ENCODE peak calls at places on chromosomes 7 and 10, in ten cellular contexts. One of them, this sample, is unnamed.

GRCh38 chr10:33537066-33537465 is 202.6 kb upstream of the NRP1 start:
- DNase-seq in HCT116: no peak
- DNase-seq in cardiac muscle cell: no peak
- DNase-seq in colonic mucosa: no peak
- DNase-seq in lung: no peak
- DNase-seq in trophoblast cell: no peak
- DNase-seq in left ventricle myocardium inferior: no peak
- DNase-seq in psoas muscle: no peak
- DNase-seq in spleen: no peak
- DNase-seq in neuronal stem cell: no peak
- DNase-seq in this sample: no peak

GRCh38 chr10:35639651-35640311 is 2.3 kb downstream of the FZD8 start:
- DNase-seq in HCT116: no peak
- DNase-seq in cardiac muscle cell: peak; percentile 36
- DNase-seq in colonic mucosa: peak; percentile 28
- DNase-seq in lung: no peak
- DNase-seq in trophoblast cell: no peak
- DNase-seq in left ventricle myocardium inferior: peak; percentile 19
- DNase-seq in psoas muscle: peak; percentile 32
- DNase-seq in spleen: peak; percentile 79
- DNase-seq in neuronal stem cell: peak; percentile 43
- DNase-seq in this sample: peak; percentile 14

GRCh38 chr7:51029586-51030230 is 247.0 kb upstream of the GRB10 start:
- DNase-seq in HCT116: no peak
- DNase-seq in cardiac muscle cell: peak; percentile 79
- DNase-seq in colonic mucosa: no peak
- DNase-seq in lung: no peak
- DNase-seq in trophoblast cell: peak; percentile 72
- DNase-seq in left ventricle myocardium inferior: no peak
- DNase-seq in psoas muscle: no peak
- DNase-seq in spleen: no peak
- DNase-seq in neuronal stem cell: no peak
- DNase-seq in this sample: no peak

GRCh38 chr10:17229717-17229966 is 1.6 kb downstream of the VIM start:
- DNase-seq in HCT116: no peak
- DNase-seq in cardiac muscle cell: no peak
- DNase-seq in colonic mucosa: peak; percentile 46
- DNase-seq in lung: no peak
- DNase-seq in trophoblast cell: no peak
- DNase-seq in left ventricle myocardium inferior: no peak
- DNase-seq in psoas muscle: no peak
- DNase-seq in spleen: no peak
- DNase-seq in neuronal stem cell: peak; percentile 40
- DNase-seq in this sample: no peak

GRCh38 chr7:4797858-4798705 is 22.7 kb downstream of the AP5Z1 start:
- DNase-seq in HCT116: peak; percentile 16
- DNase-seq in cardiac muscle cell: peak; percentile 45
- DNase-seq in colonic mucosa: peak; percentile 44
- DNase-seq in lung: no peak
- DNase-seq in trophoblast cell: peak; percentile 66
- DNase-seq in left ventricle myocardium inferior: peak; percentile 55
- DNase-seq in psoas muscle: peak; percentile 48
- DNase-seq in spleen: peak; percentile 90
- DNase-seq in neuronal stem cell: peak; percentile 63
- DNase-seq in this sample: peak; percentile 67

GRCh38 chr7:103915958-103916357 is 73.5 kb downstream of the RELN start:
- DNase-seq in HCT116: no peak
- DNase-seq in cardiac muscle cell: no peak
- DNase-seq in colonic mucosa: no peak
- DNase-seq in lung: no peak
- DNase-seq in trophoblast cell: no peak
- DNase-seq in left ventricle myocardium inferior: no peak
- DNase-seq in psoas muscle: no peak
- DNase-seq in spleen: no peak
- DNase-seq in neuronal stem cell: no peak
- DNase-seq in this sample: no peak

GRCh38 chr10:86344714-86345161 is 21.9 kb downstream of the GRID1 start:
- DNase-seq in HCT116: no peak
- DNase-seq in cardiac muscle cell: no peak
- DNase-seq in colonic mucosa: no peak
- DNase-seq in lung: no peak
- DNase-seq in trophoblast cell: no peak
- DNase-seq in left ventricle myocardium inferior: no peak
- DNase-seq in psoas muscle: no peak
- DNase-seq in spleen: peak; percentile 74
- DNase-seq in neuronal stem cell: no peak
- DNase-seq in this sample: peak; percentile 10

GRCh38 chr7:129741743-129742213 is 130.3 kb downstream of the NRF1 start:
- DNase-seq in HCT116: no peak
- DNase-seq in cardiac muscle cell: no peak
- DNase-seq in colonic mucosa: no peak
- DNase-seq in lung: no peak
- DNase-seq in trophoblast cell: no peak
- DNase-seq in left ventricle myocardium inferior: no peak
- DNase-seq in psoas muscle: no peak
- DNase-seq in spleen: no peak
- DNase-seq in neuronal stem cell: no peak
- DNase-seq in this sample: no peak

GRCh38 chr7:97595439-97595838 is 136.4 kb upstream of the TAC1 start:
- DNase-seq in HCT116: no peak
- DNase-seq in cardiac muscle cell: no peak
- DNase-seq in colonic mucosa: no peak
- DNase-seq in lung: no peak
- DNase-seq in trophoblast cell: no peak
- DNase-seq in left ventricle myocardium inferior: no peak
- DNase-seq in psoas muscle: no peak
- DNase-seq in spleen: no peak
- DNase-seq in neuronal stem cell: no peak
- DNase-seq in this sample: no peak

GRCh38 chr10:93028881-93029280 is 31.7 kb upstream of the CYP26C1 start:
- DNase-seq in HCT116: peak; percentile 16
- DNase-seq in cardiac muscle cell: peak; percentile 41
- DNase-seq in colonic mucosa: no peak
- DNase-seq in lung: no peak
- DNase-seq in trophoblast cell: no peak
- DNase-seq in left ventricle myocardium inferior: no peak
- DNase-seq in psoas muscle: no peak
- DNase-seq in spleen: no peak
- DNase-seq in neuronal stem cell: no peak
- DNase-seq in this sample: no peak

DNA sequence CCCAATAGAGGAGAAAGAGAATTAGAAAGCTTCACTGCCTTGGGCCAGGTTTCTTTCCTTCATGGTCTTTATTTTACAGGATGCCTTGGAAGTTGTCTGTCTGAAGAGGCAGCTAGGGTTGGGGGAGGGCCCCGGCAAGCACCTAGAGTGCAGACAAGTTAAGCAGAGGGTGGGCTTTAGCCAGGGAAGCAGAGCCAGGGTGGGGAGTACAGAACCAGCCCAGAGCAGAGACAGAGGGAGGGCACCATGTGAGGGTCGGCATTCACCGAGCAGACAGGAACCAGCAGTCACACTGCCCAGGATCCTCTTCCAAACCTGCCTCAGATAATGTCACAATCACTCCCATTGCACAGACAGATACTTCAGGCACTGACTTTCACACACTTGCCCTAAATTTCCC is 75.9 kb downstream of the ADARB2 start:
- DNase-seq in HCT116: no peak
- DNase-seq in cardiac muscle cell: no peak
- DNase-seq in colonic mucosa: no peak
- DNase-seq in lung: no peak
- DNase-seq in trophoblast cell: no peak
- DNase-seq in left ventricle myocardium inferior: no peak
- DNase-seq in psoas muscle: no peak
- DNase-seq in spleen: no peak
- DNase-seq in neuronal stem cell: no peak
- DNase-seq in this sample: no peak
- H3K9me3 ChIP-seq in HCT116: no peaks in the 10 kb centered on the region
- H3K9me3 ChIP-seq in cardiac muscle cell: no peaks in the 10 kb centered on the region
- H3K9me3 ChIP-seq in colonic mucosa: no peaks in the 10 kb centered on the region
- H3K9me3 ChIP-seq in lung: no peaks in the 10 kb centered on the region
- H3K9me3 ChIP-seq in trophoblast cell: peaks cover 6% of the 10 kb centered on the region
- H3K9me3 ChIP-seq in left ventricle myocardium inferior: no peaks in the 10 kb centered on the region
- H3K9me3 ChIP-seq in psoas muscle: no peaks in the 10 kb centered on the region
- H3K9me3 ChIP-seq in spleen: no peaks in the 10 kb centered on the region
- H3K9me3 ChIP-seq in neuronal stem cell: peaks cover 7% of the 10 kb centered on the region
- H3K9me3 ChIP-seq in this sample: no peaks in the 10 kb centered on the region

DNA sequence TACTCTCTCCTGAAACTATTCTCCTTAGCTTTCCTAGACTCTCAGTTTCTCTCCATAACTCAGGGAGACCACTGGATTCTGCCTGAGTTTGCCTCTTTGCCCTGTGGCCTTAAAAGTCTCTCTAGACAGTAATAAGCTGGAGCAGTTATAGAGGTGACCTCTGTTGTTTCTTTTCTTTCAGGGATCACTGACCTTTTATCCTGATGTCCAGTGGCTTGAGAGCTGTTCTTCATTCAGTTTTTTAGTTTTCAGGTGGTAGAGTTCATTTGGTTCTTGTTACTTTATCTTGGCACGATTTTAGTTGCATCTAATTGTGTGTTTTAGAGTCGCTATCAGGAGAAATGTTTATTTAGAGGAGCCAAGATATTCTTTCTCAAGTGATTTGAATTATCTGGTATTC is 37.7 kb downstream of the TAX1BP1 start:
- DNase-seq in HCT116: no peak
- DNase-seq in cardiac muscle cell: no peak
- DNase-seq in colonic mucosa: no peak
- DNase-seq in lung: no peak
- DNase-seq in trophoblast cell: no peak
- DNase-seq in left ventricle myocardium inferior: no peak
- DNase-seq in psoas muscle: no peak
- DNase-seq in spleen: no peak
- DNase-seq in neuronal stem cell: no peak
- DNase-seq in this sample: no peak
- H3K9me3 ChIP-seq in HCT116: no peaks in the 10 kb centered on the region
- H3K9me3 ChIP-seq in cardiac muscle cell: no peaks in the 10 kb centered on the region
- H3K9me3 ChIP-seq in colonic mucosa: no peaks in the 10 kb centered on the region
- H3K9me3 ChIP-seq in lung: no peaks in the 10 kb centered on the region
- H3K9me3 ChIP-seq in trophoblast cell: no peaks in the 10 kb centered on the region
- H3K9me3 ChIP-seq in left ventricle myocardium inferior: no peaks in the 10 kb centered on the region
- H3K9me3 ChIP-seq in psoas muscle: no peaks in the 10 kb centered on the region
- H3K9me3 ChIP-seq in spleen: no peaks in the 10 kb centered on the region
- H3K9me3 ChIP-seq in neuronal stem cell: no peaks in the 10 kb centered on the region
- H3K9me3 ChIP-seq in this sample: no peaks in the 10 kb centered on the region

GRCh38 chr7:363626-364025 is 73.7 kb downstream of the FOXL3 start:
- DNase-seq in HCT116: no peak
- DNase-seq in cardiac muscle cell: no peak
- DNase-seq in colonic mucosa: no peak
- DNase-seq in lung: no peak
- DNase-seq in trophoblast cell: no peak
- DNase-seq in left ventricle myocardium inferior: peak; percentile 9
- DNase-seq in psoas muscle: peak; percentile 11
- DNase-seq in spleen: peak; percentile 71
- DNase-seq in neuronal stem cell: no peak
- DNase-seq in this sample: no peak

GRCh38 chr7:366171-366916 is 76.4 kb downstream of the FOXL3 start:
- DNase-seq in HCT116: no peak
- DNase-seq in cardiac muscle cell: peak; percentile 21
- DNase-seq in colonic mucosa: no peak
- DNase-seq in lung: no peak
- DNase-seq in trophoblast cell: no peak
- DNase-seq in left ventricle myocardium inferior: no peak
- DNase-seq in psoas muscle: no peak
- DNase-seq in spleen: peak; percentile 31
- DNase-seq in neuronal stem cell: no peak
- DNase-seq in this sample: no peak

GRCh38 chr7:365593-365992 is 75.6 kb downstream of the FOXL3 start:
- DNase-seq in HCT116: no peak
- DNase-seq in cardiac muscle cell: no peak
- DNase-seq in colonic mucosa: no peak
- DNase-seq in lung: no peak
- DNase-seq in trophoblast cell: no peak
- DNase-seq in left ventricle myocardium inferior: peak; percentile 5
- DNase-seq in psoas muscle: no peak
- DNase-seq in spleen: peak; percentile 59
- DNase-seq in neuronal stem cell: no peak
- DNase-seq in this sample: no peak

GRCh38 chr7:362416-363096 is 72.6 kb downstream of the FOXL3 start:
- DNase-seq in HCT116: no peak
- DNase-seq in cardiac muscle cell: peak; percentile 59
- DNase-seq in colonic mucosa: no peak
- DNase-seq in lung: no peak
- DNase-seq in trophoblast cell: no peak
- DNase-seq in left ventricle myocardium inferior: peak; percentile 18
- DNase-seq in psoas muscle: peak; percentile 14
- DNase-seq in spleen: peak; percentile 82
- DNase-seq in neuronal stem cell: no peak
- DNase-seq in this sample: no peak

GRCh38 chr7:364536-364935 is 74.6 kb downstream of the FOXL3 start:
- DNase-seq in HCT116: no peak
- DNase-seq in cardiac muscle cell: no peak
- DNase-seq in colonic mucosa: no peak
- DNase-seq in lung: no peak
- DNase-seq in trophoblast cell: no peak
- DNase-seq in left ventricle myocardium inferior: peak; percentile 8
- DNase-seq in psoas muscle: no peak
- DNase-seq in spleen: peak; percentile 40
- DNase-seq in neuronal stem cell: no peak
- DNase-seq in this sample: no peak
- H3K9me3 ChIP-seq in HCT116: no peaks in the 10 kb centered on the region
- H3K9me3 ChIP-seq in cardiac muscle cell: no peaks in the 10 kb centered on the region
- H3K9me3 ChIP-seq in colonic mucosa: no peaks in the 10 kb centered on the region
- H3K9me3 ChIP-seq in lung: no peaks in the 10 kb centered on the region
- H3K9me3 ChIP-seq in trophoblast cell: no peaks in the 10 kb centered on the region
- H3K9me3 ChIP-seq in left ventricle myocardium inferior: no peaks in the 10 kb centered on the region
- H3K9me3 ChIP-seq in psoas muscle: no peaks in the 10 kb centered on the region
- H3K9me3 ChIP-seq in spleen: no peaks in the 10 kb centered on the region
- H3K9me3 ChIP-seq in neuronal stem cell: peaks cover 3% of the 10 kb centered on the region
- H3K9me3 ChIP-seq in this sample: no peaks in the 10 kb centered on the region

GRCh38 chr10:94043431-94043990 is 49.8 kb downstream of the PLCE1 start:
- DNase-seq in HCT116: no peak
- DNase-seq in cardiac muscle cell: no peak
- DNase-seq in colonic mucosa: no peak
- DNase-seq in lung: no peak
- DNase-seq in trophoblast cell: no peak
- DNase-seq in left ventricle myocardium inferior: no peak
- DNase-seq in psoas muscle: no peak
- DNase-seq in spleen: no peak
- DNase-seq in neuronal stem cell: no peak
- DNase-seq in this sample: no peak
- H3K9me3 ChIP-seq in HCT116: no peaks in the 10 kb centered on the region
- H3K9me3 ChIP-seq in cardiac muscle cell: no peaks in the 10 kb centered on the region
- H3K9me3 ChIP-seq in colonic mucosa: no peaks in the 10 kb centered on the region
- H3K9me3 ChIP-seq in lung: no peaks in the 10 kb centered on the region
- H3K9me3 ChIP-seq in trophoblast cell: peaks cover 4% of the 10 kb centered on the region
- H3K9me3 ChIP-seq in left ventricle myocardium inferior: no peaks in the 10 kb centered on the region
- H3K9me3 ChIP-seq in psoas muscle: no peaks in the 10 kb centered on the region
- H3K9me3 ChIP-seq in spleen: no peaks in the 10 kb centered on the region
- H3K9me3 ChIP-seq in neuronal stem cell: no peaks in the 10 kb centered on the region
- H3K9me3 ChIP-seq in this sample: no peaks in the 10 kb centered on the region

This sample was measured in BE2C.